ENCODE peak calls at places on chromosome 6, in four cellular contexts. One of them, this sample, is unnamed.
A peak's percentile ranks its signal among the peaks of the same experiment; 100 is the strongest.

GRCh38 chr6:37660317-37660716 is 37.4 kb downstream of the MDGA1 start:
- DNase-seq in endothelial cell: no peak
- DNase-seq in cardiac fibroblast: no peak
- DNase-seq in endodermal cell: no peak
- DNase-seq in this sample: no peak

GRCh38 chr6:137589067-137589848 is 95.1 kb upstream of the OLIG3 start:
- DNase-seq in endodermal cell: peak; percentile 84
- DNase-seq in endothelial cell: peak; percentile 26
- DNase-seq in cardiac fibroblast: peak; percentile 43
- DNase-seq in this sample: peak; percentile 13

GRCh38 chr6:31083742-31084354 is 28.5 kb downstream of the C6orf15 start:
- DNase-seq in endodermal cell: peak; percentile 93
- DNase-seq in endothelial cell: peak; percentile 64
- DNase-seq in cardiac fibroblast: peak; percentile 76
- DNase-seq in this sample: no peak

GRCh38 chr6:68628156-68628555 is 6.9 kb upstream of the ADGRB3 start:
- DNase-seq in cardiac fibroblast: no peak
- DNase-seq in endothelial cell: no peak
- DNase-seq in endodermal cell: peak; percentile 47
- DNase-seq in this sample: no peak

GRCh38 chr6:16559091-16559490 is 202.2 kb downstream of the ATXN1 start:
- DNase-seq in cardiac fibroblast: no peak
- DNase-seq in endothelial cell: no peak
- DNase-seq in endodermal cell: no peak
- DNase-seq in this sample: peak; percentile 67

GRCh38 chr6:73566954-73567591 is 46.2 kb upstream of the EEF1A1 start:
- DNase-seq in endodermal cell: no peak
- DNase-seq in cardiac fibroblast: peak; percentile 62
- DNase-seq in endothelial cell: no peak
- DNase-seq in this sample: no peak

GRCh38 chr6:29953001-29953436 is 10.7 kb downstream of the HLA-A start:
- DNase-seq in endodermal cell: no peak
- DNase-seq in endothelial cell: no peak
- DNase-seq in cardiac fibroblast: peak; percentile 75
- DNase-seq in this sample: peak; percentile 92

GRCh38 chr6:118808794-118809668 is 84.9 kb upstream of the ASF1A start:
- DNase-seq in endodermal cell: no peak
- DNase-seq in endothelial cell: no peak
- DNase-seq in cardiac fibroblast: peak; percentile 20
- DNase-seq in this sample: no peak

GRCh38 chr6:20211941-20212391 is 303 bp downstream of the MBOAT1 start:
- DNase-seq in cardiac fibroblast: peak; percentile 52
- DNase-seq in endothelial cell: peak; percentile 41
- DNase-seq in endodermal cell: peak; percentile 86
- DNase-seq in this sample: no peak

GRCh38 chr6:165847407-165848098 is 184.5 kb upstream of the PDE10A start:
- DNase-seq in endothelial cell: no peak
- DNase-seq in cardiac fibroblast: peak; percentile 86
- DNase-seq in endodermal cell: peak; percentile 42
- DNase-seq in this sample: no peak

GRCh38 chr6:130421567-130421966 is 55.8 kb downstream of the TMEM200A start:
- DNase-seq in cardiac fibroblast: peak; percentile 36
- DNase-seq in endothelial cell: no peak
- DNase-seq in endodermal cell: no peak
- DNase-seq in this sample: no peak

GRCh38 chr6:99415446-99415845 is 9.7 kb downstream of the PNISR start:
- DNase-seq in cardiac fibroblast: no peak
- DNase-seq in endothelial cell: no peak
- DNase-seq in endodermal cell: no peak
- DNase-seq in this sample: no peak

GRCh38 chr6:170211404-170212025 is 79.4 kb downstream of the DLL1 start:
- DNase-seq in endothelial cell: peak; percentile 2
- DNase-seq in cardiac fibroblast: no peak
- DNase-seq in endodermal cell: no peak
- DNase-seq in this sample: no peak

GRCh38 chr6:94478178-94479140 is 1059.1 kb upstream of the EPHA7 start:
- DNase-seq in endodermal cell: no peak
- DNase-seq in cardiac fibroblast: no peak
- DNase-seq in endothelial cell: no peak
- DNase-seq in this sample: no peak

GRCh38 chr6:69303382-69303781 is 493.4 kb downstream of the LMBRD1 start:
- DNase-seq in endothelial cell: no peak
- DNase-seq in cardiac fibroblast: no peak
- DNase-seq in endodermal cell: no peak
- DNase-seq in this sample: no peak

GRCh38 chr6:15089569-15090144 is 156.2 kb upstream of the JARID2 start:
- DNase-seq in endothelial cell: no peak
- DNase-seq in cardiac fibroblast: no peak
- DNase-seq in endodermal cell: no peak
- DNase-seq in this sample: no peak

GRCh38 chr6:78308025-78308424 is 559.3 kb upstream of the IRAK1BP1 start:
- DNase-seq in endothelial cell: peak; percentile 8
- DNase-seq in endodermal cell: peak; percentile 72
- DNase-seq in cardiac fibroblast: no peak
- DNase-seq in this sample: no peak